ENCODE peak calls at places on chromosomes 3 and 15, in five cellular contexts. One of them, this sample, is unnamed.

GRCh38 chr3:61563614-61564404 is 2.4 kb downstream of the PTPRG start:
- DNase-seq in GM04504: no peak
- DNase-seq in iris pigment epithelial cell: no peak
- DNase-seq in non-pigmented ciliary epithelial cell: no peak
- DNase-seq in activated CD8-positive, alpha-beta memory T cell treated with anti-CD3 and anti-CD28 coated beads for 24 hours: no peak
- DNase-seq in this sample: no peak

GRCh38 chr15:75578948-75579908 is at the start of gene PTPN9:
- DNase-seq in non-pigmented ciliary epithelial cell: peak
- DNase-seq in iris pigment epithelial cell: peak
- DNase-seq in activated CD8-positive, alpha-beta memory T cell treated with anti-CD3 and anti-CD28 coated beads for 24 hours: peak
- DNase-seq in GM04504: peak
- DNase-seq in this sample: peak

GRCh38 chr3:61629442-61629841 is 68.1 kb downstream of the PTPRG start:
- DNase-seq in non-pigmented ciliary epithelial cell: no peak
- DNase-seq in GM04504: no peak
- DNase-seq in activated CD8-positive, alpha-beta memory T cell treated with anti-CD3 and anti-CD28 coated beads for 24 hours: no peak
- DNase-seq in iris pigment epithelial cell: no peak
- DNase-seq in this sample: no peak

GRCh38 chr3:146166450-146167222 is 5.7 kb upstream of the PLOD2 start:
- DNase-seq in iris pigment epithelial cell: peak
- DNase-seq in non-pigmented ciliary epithelial cell: peak
- DNase-seq in GM04504: peak
- DNase-seq in activated CD8-positive, alpha-beta memory T cell treated with anti-CD3 and anti-CD28 coated beads for 24 hours: no peak
- DNase-seq in this sample: no peak

GRCh38 chr15:38668433-38669159 is 104.0 kb upstream of the RASGRP1 start:
- DNase-seq in GM04504: no peak
- DNase-seq in non-pigmented ciliary epithelial cell: no peak
- DNase-seq in iris pigment epithelial cell: no peak
- DNase-seq in activated CD8-positive, alpha-beta memory T cell treated with anti-CD3 and anti-CD28 coated beads for 24 hours: peak
- DNase-seq in this sample: no peak

GRCh38 chr3:120846073-120846472 is 61.9 kb upstream of the STXBP5L start:
- DNase-seq in iris pigment epithelial cell: no peak
- DNase-seq in activated CD8-positive, alpha-beta memory T cell treated with anti-CD3 and anti-CD28 coated beads for 24 hours: no peak
- DNase-seq in GM04504: no peak
- DNase-seq in non-pigmented ciliary epithelial cell: no peak
- DNase-seq in this sample: no peak

GRCh38 chr3:128493221-128494151 is 485 bp upstream of the GATA2 start:
- DNase-seq in activated CD8-positive, alpha-beta memory T cell treated with anti-CD3 and anti-CD28 coated beads for 24 hours: peak
- DNase-seq in GM04504: no peak
- DNase-seq in iris pigment epithelial cell: no peak
- DNase-seq in non-pigmented ciliary epithelial cell: no peak
- DNase-seq in this sample: peak

GRCh38 chr3:112811150-112811884 is 35.3 kb downstream of the CD200R1L start:
- DNase-seq in iris pigment epithelial cell: peak
- DNase-seq in activated CD8-positive, alpha-beta memory T cell treated with anti-CD3 and anti-CD28 coated beads for 24 hours: no peak
- DNase-seq in non-pigmented ciliary epithelial cell: no peak
- DNase-seq in GM04504: peak
- DNase-seq in this sample: no peak

GRCh38 chr3:14141144-14141543 is 16.3 kb downstream of the TMEM43 start:
- DNase-seq in activated CD8-positive, alpha-beta memory T cell treated with anti-CD3 and anti-CD28 coated beads for 24 hours: no peak
- DNase-seq in GM04504: no peak
- DNase-seq in iris pigment epithelial cell: peak
- DNase-seq in non-pigmented ciliary epithelial cell: no peak
- DNase-seq in this sample: no peak

GRCh38 chr3:185717121-185717520 is 107.7 kb downstream of the IGF2BP2 start:
- DNase-seq in activated CD8-positive, alpha-beta memory T cell treated with anti-CD3 and anti-CD28 coated beads for 24 hours: no peak
- DNase-seq in non-pigmented ciliary epithelial cell: peak
- DNase-seq in iris pigment epithelial cell: peak
- DNase-seq in GM04504: peak
- DNase-seq in this sample: no peak

GRCh38 chr15:67110958-67111864 is 45.8 kb downstream of the SMAD3 start:
- DNase-seq in GM04504: no peak
- DNase-seq in iris pigment epithelial cell: peak
- DNase-seq in non-pigmented ciliary epithelial cell: no peak
- DNase-seq in activated CD8-positive, alpha-beta memory T cell treated with anti-CD3 and anti-CD28 coated beads for 24 hours: no peak
- DNase-seq in this sample: no peak

GRCh38 chr3:171873561-171873960 is 30.4 kb downstream of the TMEM212 start:
- DNase-seq in non-pigmented ciliary epithelial cell: no peak
- DNase-seq in iris pigment epithelial cell: peak
- DNase-seq in activated CD8-positive, alpha-beta memory T cell treated with anti-CD3 and anti-CD28 coated beads for 24 hours: no peak
- DNase-seq in GM04504: peak
- DNase-seq in this sample: no peak

GRCh38 chr15:51227967-51228783 is 110.2 kb downstream of the CYP19A1 start:
- DNase-seq in non-pigmented ciliary epithelial cell: peak
- DNase-seq in iris pigment epithelial cell: peak
- DNase-seq in GM04504: peak
- DNase-seq in activated CD8-positive, alpha-beta memory T cell treated with anti-CD3 and anti-CD28 coated beads for 24 hours: no peak
- DNase-seq in this sample: no peak

GRCh38 chr3:191848818-191849217 is 387.9 kb downstream of the PYDC2 start:
- DNase-seq in activated CD8-positive, alpha-beta memory T cell treated with anti-CD3 and anti-CD28 coated beads for 24 hours: no peak
- DNase-seq in iris pigment epithelial cell: no peak
- DNase-seq in non-pigmented ciliary epithelial cell: no peak
- DNase-seq in GM04504: no peak
- DNase-seq in this sample: no peak

GRCh38 chr15:75143738-75144334 is 57.8 kb upstream of the C15orf39 start:
- DNase-seq in GM04504: no peak
- DNase-seq in non-pigmented ciliary epithelial cell: no peak
- DNase-seq in activated CD8-positive, alpha-beta memory T cell treated with anti-CD3 and anti-CD28 coated beads for 24 hours: no peak
- DNase-seq in iris pigment epithelial cell: no peak
- DNase-seq in this sample: no peak

GRCh38 chr3:43319364-43319763 is 33.0 kb downstream of the SNRK start:
- DNase-seq in non-pigmented ciliary epithelial cell: no peak
- DNase-seq in iris pigment epithelial cell: no peak
- DNase-seq in GM04504: no peak
- DNase-seq in activated CD8-positive, alpha-beta memory T cell treated with anti-CD3 and anti-CD28 coated beads for 24 hours: no peak
- DNase-seq in this sample: peak

GRCh38 chr15:65423977-65424679 is 1.4 kb upstream of the IGDCC4 start:
- DNase-seq in iris pigment epithelial cell: peak
- DNase-seq in non-pigmented ciliary epithelial cell: no peak
- DNase-seq in GM04504: no peak
- DNase-seq in activated CD8-positive, alpha-beta memory T cell treated with anti-CD3 and anti-CD28 coated beads for 24 hours: no peak
- DNase-seq in this sample: peak

GRCh38 chr3:183142199-183142598 is 20.3 kb downstream of the LAMP3 start:
- DNase-seq in non-pigmented ciliary epithelial cell: no peak
- DNase-seq in iris pigment epithelial cell: no peak
- DNase-seq in GM04504: no peak
- DNase-seq in activated CD8-positive, alpha-beta memory T cell treated with anti-CD3 and anti-CD28 coated beads for 24 hours: no peak
- DNase-seq in this sample: no peak

GRCh38 chr15:41791970-41792637 is 17.8 kb downstream of the MAPKBP1 start:
- DNase-seq in activated CD8-positive, alpha-beta memory T cell treated with anti-CD3 and anti-CD28 coated beads for 24 hours: no peak
- DNase-seq in iris pigment epithelial cell: no peak
- DNase-seq in GM04504: no peak
- DNase-seq in non-pigmented ciliary epithelial cell: no peak
- DNase-seq in this sample: no peak

GRCh38 chr15:61441901-61442300 is 212.8 kb upstream of the RORA start:
- DNase-seq in GM04504: no peak
- DNase-seq in iris pigment epithelial cell: no peak
- DNase-seq in non-pigmented ciliary epithelial cell: no peak
- DNase-seq in activated CD8-positive, alpha-beta memory T cell treated with anti-CD3 and anti-CD28 coated beads for 24 hours: no peak
- DNase-seq in this sample: no peak

GRCh38 chr3:188687389-188687788 is 484.4 kb upstream of the TPRG1 start:
- DNase-seq in iris pigment epithelial cell: peak
- DNase-seq in activated CD8-positive, alpha-beta memory T cell treated with anti-CD3 and anti-CD28 coated beads for 24 hours: no peak
- DNase-seq in GM04504: peak
- DNase-seq in non-pigmented ciliary epithelial cell: peak
- DNase-seq in this sample: no peak